ENCODE peak calls at places on chromosomes 5 and 9, in six cellular contexts. One of them, this sample, is unnamed.

GRCh38 chr5:171207256-171207866 is 101.7 kb upstream of the TLX3 start:
- DNase-seq in dorsolateral prefrontal cortex: no peak
- DNase-seq in T-helper 2 cell: no peak
- DNase-seq in HCT116: peak
- DNase-seq in colonic mucosa: no peak
- DNase-seq in DMS153: no peak
- DNase-seq in this sample: no peak

GRCh38 chr5:67089200-67089725 is 107.3 kb downstream of the CD180 start:
- DNase-seq in dorsolateral prefrontal cortex: no peak
- DNase-seq in T-helper 2 cell: no peak
- DNase-seq in HCT116: no peak
- DNase-seq in colonic mucosa: no peak
- DNase-seq in DMS153: no peak
- DNase-seq in this sample: no peak

GRCh38 chr5:113552620-113553019 is 39.1 kb downstream of the YTHDC2 start:
- DNase-seq in dorsolateral prefrontal cortex: no peak
- DNase-seq in T-helper 2 cell: no peak
- DNase-seq in HCT116: no peak
- DNase-seq in colonic mucosa: no peak
- DNase-seq in DMS153: no peak
- DNase-seq in this sample: no peak

GRCh38 chr9:106862946-106863740 is at the start of gene ZNF462:
- DNase-seq in dorsolateral prefrontal cortex: no peak
- DNase-seq in T-helper 2 cell: no peak
- DNase-seq in HCT116: no peak
- DNase-seq in colonic mucosa: peak
- DNase-seq in DMS153: peak
- DNase-seq in this sample: no peak

GRCh38 chr9:85067792-85068191 is 398.3 kb downstream of the NTRK2 start:
- DNase-seq in dorsolateral prefrontal cortex: no peak
- DNase-seq in T-helper 2 cell: no peak
- DNase-seq in HCT116: no peak
- DNase-seq in colonic mucosa: no peak
- DNase-seq in DMS153: no peak
- DNase-seq in this sample: no peak

GRCh38 chr5:135127604-135128240 is 93.7 kb upstream of the PITX1 start:
- DNase-seq in dorsolateral prefrontal cortex: no peak
- DNase-seq in T-helper 2 cell: no peak
- DNase-seq in HCT116: no peak
- DNase-seq in colonic mucosa: peak
- DNase-seq in DMS153: no peak
- DNase-seq in this sample: no peak

GRCh38 chr5:2699686-2700085 is 51.8 kb downstream of the IRX2 start:
- DNase-seq in dorsolateral prefrontal cortex: no peak
- DNase-seq in T-helper 2 cell: no peak
- DNase-seq in HCT116: no peak
- DNase-seq in colonic mucosa: no peak
- DNase-seq in DMS153: no peak
- DNase-seq in this sample: no peak

GRCh38 chr9:88997646-88998045 is 6.4 kb downstream of the S1PR3 start:
- DNase-seq in dorsolateral prefrontal cortex: no peak
- DNase-seq in T-helper 2 cell: no peak
- DNase-seq in HCT116: no peak
- DNase-seq in colonic mucosa: no peak
- DNase-seq in DMS153: no peak
- DNase-seq in this sample: no peak

GRCh38 chr5:67400752-67401151 is 204.2 kb upstream of the CD180 start:
- DNase-seq in dorsolateral prefrontal cortex: no peak
- DNase-seq in T-helper 2 cell: no peak
- DNase-seq in HCT116: no peak
- DNase-seq in colonic mucosa: no peak
- DNase-seq in DMS153: no peak
- DNase-seq in this sample: no peak

GRCh38 chr5:141992349-141992963 is 20.4 kb downstream of the GNPDA1 start:
- DNase-seq in dorsolateral prefrontal cortex: peak
- DNase-seq in T-helper 2 cell: peak
- DNase-seq in HCT116: no peak
- DNase-seq in colonic mucosa: peak
- DNase-seq in DMS153: no peak
- DNase-seq in this sample: peak

GRCh38 chr9:14806941-14807340 is 84.4 kb upstream of the CER1 start:
- DNase-seq in dorsolateral prefrontal cortex: no peak
- DNase-seq in T-helper 2 cell: no peak
- DNase-seq in HCT116: no peak
- DNase-seq in colonic mucosa: no peak
- DNase-seq in DMS153: no peak
- DNase-seq in this sample: no peak

GRCh38 chr5:157290156-157290980 is 24.4 kb downstream of the CYFIP2 start:
- DNase-seq in dorsolateral prefrontal cortex: no peak
- DNase-seq in T-helper 2 cell: no peak
- DNase-seq in HCT116: no peak
- DNase-seq in colonic mucosa: no peak
- DNase-seq in DMS153: no peak
- DNase-seq in this sample: no peak

GRCh38 chr5:119873611-119874010 is 244.3 kb downstream of the FAM170A start:
- DNase-seq in dorsolateral prefrontal cortex: no peak
- DNase-seq in T-helper 2 cell: no peak
- DNase-seq in HCT116: no peak
- DNase-seq in colonic mucosa: no peak
- DNase-seq in DMS153: no peak
- DNase-seq in this sample: no peak

GRCh38 chr9:115191667-115192066 is 73.7 kb upstream of the TNC start:
- DNase-seq in dorsolateral prefrontal cortex: no peak
- DNase-seq in T-helper 2 cell: no peak
- DNase-seq in HCT116: no peak
- DNase-seq in colonic mucosa: no peak
- DNase-seq in DMS153: no peak
- DNase-seq in this sample: no peak

GRCh38 chr5:150486402-150487198 is 21.3 kb upstream of the NDST1 start:
- DNase-seq in dorsolateral prefrontal cortex: no peak
- DNase-seq in T-helper 2 cell: peak
- DNase-seq in HCT116: peak
- DNase-seq in colonic mucosa: peak
- DNase-seq in DMS153: no peak
- DNase-seq in this sample: peak

GRCh38 chr9:16625831-16626230 is 244.6 kb downstream of the BNC2 start:
- DNase-seq in dorsolateral prefrontal cortex: no peak
- DNase-seq in T-helper 2 cell: no peak
- DNase-seq in HCT116: no peak
- DNase-seq in colonic mucosa: no peak
- DNase-seq in DMS153: no peak
- DNase-seq in this sample: no peak

GRCh38 chr5:141958773-141959172 is 771 bp upstream of the PCDH12 start:
- DNase-seq in dorsolateral prefrontal cortex: no peak
- DNase-seq in T-helper 2 cell: no peak
- DNase-seq in HCT116: no peak
- DNase-seq in colonic mucosa: no peak
- DNase-seq in DMS153: no peak
- DNase-seq in this sample: no peak

GRCh38 chr9:93962561-93963440 is 7.6 kb upstream of the BARX1 start:
- DNase-seq in dorsolateral prefrontal cortex: peak
- DNase-seq in T-helper 2 cell: peak
- DNase-seq in HCT116: peak
- DNase-seq in colonic mucosa: peak
- DNase-seq in DMS153: peak
- DNase-seq in this sample: peak

GRCh38 chr5:82405166-82405565 is 127.0 kb upstream of the RPS23 start:
- DNase-seq in dorsolateral prefrontal cortex: no peak
- DNase-seq in T-helper 2 cell: no peak
- DNase-seq in HCT116: no peak
- DNase-seq in colonic mucosa: no peak
- DNase-seq in DMS153: no peak
- DNase-seq in this sample: no peak

GRCh38 chr5:89372176-89372575 is 489.2 kb upstream of the MEF2C start:
- DNase-seq in dorsolateral prefrontal cortex: no peak
- DNase-seq in T-helper 2 cell: no peak
- DNase-seq in HCT116: no peak
- DNase-seq in colonic mucosa: no peak
- DNase-seq in DMS153: no peak
- DNase-seq in this sample: no peak

GRCh38 chr9:84137968-84138367 is 157.4 kb downstream of the RMI1 start:
- DNase-seq in dorsolateral prefrontal cortex: no peak
- DNase-seq in T-helper 2 cell: no peak
- DNase-seq in HCT116: no peak
- DNase-seq in colonic mucosa: no peak
- DNase-seq in DMS153: no peak
- DNase-seq in this sample: no peak

GRCh38 chr5:58925627-58926545 is 343.0 kb downstream of the RAB3C start:
- DNase-seq in dorsolateral prefrontal cortex: no peak
- DNase-seq in T-helper 2 cell: no peak
- DNase-seq in HCT116: no peak
- DNase-seq in colonic mucosa: no peak
- DNase-seq in DMS153: no peak
- DNase-seq in this sample: no peak

GRCh38 chr5:15611008-15611407 is 111.0 kb downstream of the FBXL7 start:
- DNase-seq in dorsolateral prefrontal cortex: no peak
- DNase-seq in T-helper 2 cell: no peak
- DNase-seq in HCT116: no peak
- DNase-seq in colonic mucosa: no peak
- DNase-seq in DMS153: no peak
- DNase-seq in this sample: no peak

GRCh38 chr5:115627295-115627825 is 1.5 kb upstream of the TMED7 start:
- DNase-seq in dorsolateral prefrontal cortex: no peak
- DNase-seq in T-helper 2 cell: no peak
- DNase-seq in HCT116: no peak
- DNase-seq in colonic mucosa: no peak
- DNase-seq in DMS153: no peak
- DNase-seq in this sample: no peak

GRCh38 chr5:139495644-139496435 is 13.3 kb upstream of the STING1 start:
- DNase-seq in dorsolateral prefrontal cortex: no peak
- DNase-seq in T-helper 2 cell: no peak
- DNase-seq in HCT116: no peak
- DNase-seq in colonic mucosa: no peak
- DNase-seq in DMS153: no peak
- DNase-seq in this sample: no peak

GRCh38 chr5:76084496-76085285 is 1.5 kb downstream of the SV2C start:
- DNase-seq in dorsolateral prefrontal cortex: no peak
- DNase-seq in T-helper 2 cell: no peak
- DNase-seq in HCT116: no peak
- DNase-seq in colonic mucosa: no peak
- DNase-seq in DMS153: no peak
- DNase-seq in this sample: peak

GRCh38 chr9:82606761-82607382 is 456.1 kb downstream of the RASEF start:
- DNase-seq in dorsolateral prefrontal cortex: no peak
- DNase-seq in T-helper 2 cell: no peak
- DNase-seq in HCT116: peak
- DNase-seq in colonic mucosa: peak
- DNase-seq in DMS153: no peak
- DNase-seq in this sample: no peak

GRCh38 chr9:93302586-93303257 is 118.8 kb downstream of the WNK2 start:
- DNase-seq in dorsolateral prefrontal cortex: peak
- DNase-seq in T-helper 2 cell: peak
- DNase-seq in HCT116: peak
- DNase-seq in colonic mucosa: peak
- DNase-seq in DMS153: no peak
- DNase-seq in this sample: peak

GRCh38 chr9:121226186-121226585 is 24.5 kb upstream of the RAB14 start:
- DNase-seq in dorsolateral prefrontal cortex: no peak
- DNase-seq in T-helper 2 cell: no peak
- DNase-seq in HCT116: no peak
- DNase-seq in colonic mucosa: no peak
- DNase-seq in DMS153: no peak
- DNase-seq in this sample: no peak

GRCh38 chr9:36450110-36450732 is 50.2 kb upstream of the RNF38 start:
- DNase-seq in dorsolateral prefrontal cortex: no peak
- DNase-seq in T-helper 2 cell: no peak
- DNase-seq in HCT116: peak
- DNase-seq in colonic mucosa: peak
- DNase-seq in DMS153: peak
- DNase-seq in this sample: peak

GRCh38 chr5:74063821-74064598 is 438.0 kb downstream of the ARHGEF28 start:
- DNase-seq in dorsolateral prefrontal cortex: no peak
- DNase-seq in T-helper 2 cell: no peak
- DNase-seq in HCT116: no peak
- DNase-seq in colonic mucosa: peak
- DNase-seq in DMS153: no peak
- DNase-seq in this sample: no peak

GRCh38 chr5:13601152-13601551 is 343.3 kb downstream of the DNAH5 start:
- DNase-seq in dorsolateral prefrontal cortex: no peak
- DNase-seq in T-helper 2 cell: no peak
- DNase-seq in HCT116: no peak
- DNase-seq in colonic mucosa: no peak
- DNase-seq in DMS153: no peak
- DNase-seq in this sample: no peak

GRCh38 chr9:89716559-89716958 is 111.7 kb downstream of the GADD45G start:
- DNase-seq in dorsolateral prefrontal cortex: no peak
- DNase-seq in T-helper 2 cell: no peak
- DNase-seq in HCT116: no peak
- DNase-seq in colonic mucosa: no peak
- DNase-seq in DMS153: no peak
- DNase-seq in this sample: no peak

GRCh38 chr5:61667523-61668229 is 335.6 kb downstream of the ZSWIM6 start:
- DNase-seq in dorsolateral prefrontal cortex: no peak
- DNase-seq in T-helper 2 cell: no peak
- DNase-seq in HCT116: no peak
- DNase-seq in colonic mucosa: no peak
- DNase-seq in DMS153: no peak
- DNase-seq in this sample: no peak